ENCODE peak calls at places on chromosomes 13 and 19, in eight cellular contexts. K, I, W, Y, C, F, R and G are unnamed samples.
A peak's percentile ranks its signal among the peaks of the same experiment; 100 is the strongest.

GRCh38 chr19:11377237-11377636 is 2.8 kb downstream of the SWSAP1 start:
- DNase-seq in K (no peak), I (no peak), W (no peak), Y (no peak), C (peak; percentile 67), F (peak; percentile 94), R (peak; percentile 86), G (no peak)

GRCh38 chr19:3135961-3136683 is at the start of gene GNA15:
- DNase-seq in K (no peak), I (no peak), W (no peak), Y (no peak), C (no peak), F (no peak), R (no peak), G (peak; percentile 44)

GRCh38 chr19:15283141-15283885 is 49.0 kb downstream of the BRD4 start:
- DNase-seq in K (peak; percentile 91), I (no peak), W (no peak), Y (no peak), C (no peak), F (peak; percentile 59), R (peak; percentile 73), G (no peak)

GRCh38 chr13:36231236-36231635 is 16.9 kb upstream of the SOHLH2 start:
- DNase-seq in K (no peak), I (no peak), W (no peak), Y (no peak), C (no peak), F (no peak), R (no peak), G (no peak)

GRCh38 chr19:19232231-19232630 is 20.5 kb downstream of the NCAN start:
- DNase-seq in K (no peak), I (no peak), W (no peak), Y (no peak), C (no peak), F (no peak), R (no peak), G (no peak)

GRCh38 chr19:10979950-10980349 is 19.1 kb downstream of the SMARCA4 start:
- DNase-seq in K (peak; percentile 63), I (no peak), W (no peak), Y (no peak), C (no peak), F (no peak), R (no peak), G (no peak)

GRCh38 chr13:32017449-32017848 is 14.1 kb upstream of the FRY start:
- DNase-seq in K (no peak), I (no peak), W (no peak), Y (no peak), C (no peak), F (no peak), R (no peak), G (no peak)

GRCh38 chr19:44740351-44740824 is 8.1 kb upstream of the BCL3 start:
- DNase-seq in K (no peak), I (no peak), W (no peak), Y (no peak), C (no peak), F (no peak), R (no peak), G (no peak)

GRCh38 chr19:53880716-53881481 is 1.1 kb upstream of the PRKCG start:
- DNase-seq in K (no peak), I (no peak), W (no peak), Y (no peak), C (no peak), F (no peak), R (no peak), G (no peak)

DNA sequence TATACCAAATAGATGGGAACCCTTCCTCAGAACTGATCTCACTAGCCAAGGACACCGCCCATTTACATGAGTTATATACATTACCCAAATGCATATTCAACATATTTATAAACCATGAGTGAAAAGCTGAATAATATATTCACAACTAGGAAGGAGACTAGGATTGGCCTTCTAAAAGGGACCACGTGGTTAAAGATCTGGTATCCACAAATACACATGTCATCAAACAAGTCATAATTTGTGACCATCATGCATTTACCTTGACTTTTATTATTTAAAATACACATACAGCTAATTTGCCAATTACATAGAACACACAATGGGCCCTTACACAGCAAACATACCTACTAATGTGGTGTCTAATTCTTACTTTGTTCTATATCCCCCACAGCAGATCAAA is 49.2 kb downstream of the ENOX1 start:
- DNase-seq in K (no peak), I (no peak), W (no peak), Y (no peak), C (no peak), F (no peak), R (no peak), G (no peak)
- H3K4me3 ChIP-seq in K (no peak overlapping the region), I (no peak overlapping the region), W (no peak overlapping the region), Y (no peak overlapping the region), C (no peak overlapping the region), F (no peak overlapping the region), R (no peak overlapping the region), G (no peak overlapping the region)

DNA sequence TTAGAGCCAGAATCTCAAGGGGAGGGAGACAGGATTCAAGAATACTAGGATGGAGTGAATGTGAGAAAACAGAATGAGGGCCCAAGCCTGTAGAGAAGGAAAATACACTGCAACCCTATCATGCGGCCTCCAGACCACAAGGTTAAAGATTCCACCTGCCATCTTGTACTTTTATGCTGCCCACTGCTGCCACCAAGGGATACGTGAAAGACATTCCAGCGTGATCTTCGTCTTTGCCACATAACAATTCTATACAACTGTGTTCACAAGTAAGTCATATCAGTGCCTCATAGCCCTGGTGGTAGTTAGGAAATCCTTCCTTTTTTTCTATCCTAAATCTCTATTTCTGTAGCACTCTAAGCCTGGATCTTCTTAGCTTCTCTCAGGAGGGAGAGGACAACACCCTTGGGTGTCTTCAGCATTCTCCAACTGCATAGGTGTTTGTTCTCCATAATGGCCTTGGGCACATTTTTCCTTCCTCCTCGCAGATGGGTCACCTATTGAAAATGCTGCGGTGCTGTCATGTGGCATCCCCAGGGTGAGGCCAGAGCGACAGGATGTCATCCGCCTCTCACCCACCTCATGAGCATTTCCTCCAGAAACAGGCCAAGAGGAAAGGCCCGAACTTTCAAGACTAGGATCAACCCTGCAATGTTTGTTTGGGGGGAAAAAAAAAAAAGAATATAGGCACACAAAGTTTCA is 13.6 kb downstream of the TPT1 start:
- DNase-seq in K (no peak), I (no peak), W (no peak), Y (no peak), C (no peak), F (no peak), R (no peak), G (no peak)
- H3K4me1 ChIP-seq in K (peaks cover 46% of the 10 kb centered on the region), I (peaks cover 78% of the 10 kb centered on the region), W (peaks cover 10% of the 10 kb centered on the region), Y (no peaks in the 10 kb centered on the region), C (no peaks in the 10 kb centered on the region), F (peaks cover 14% of the 10 kb centered on the region), R (peaks cover 36% of the 10 kb centered on the region), G (peaks cover 55% of the 10 kb centered on the region)

DNA sequence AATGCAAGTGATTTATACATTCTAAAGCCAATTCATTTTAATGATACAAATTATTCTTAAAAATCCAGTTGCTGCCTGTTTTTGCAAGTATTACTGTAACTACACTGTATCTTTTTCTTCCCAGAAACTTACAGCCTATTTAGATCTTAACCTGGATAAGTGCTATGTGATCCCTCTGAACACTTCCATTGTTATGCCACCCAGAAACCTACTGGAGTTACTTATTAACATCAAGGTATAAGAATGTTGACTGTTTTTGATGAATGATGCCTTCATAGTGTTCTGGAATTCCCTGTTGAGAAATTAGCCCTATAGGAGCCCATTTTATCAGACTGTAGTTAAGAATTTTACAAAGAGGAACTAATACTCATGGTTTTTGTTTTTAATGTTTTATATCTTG is 25.0 kb downstream of the ITM2B start:
- DNase-seq in K (no peak), I (no peak), W (no peak), Y (no peak), C (no peak), F (no peak), R (no peak), G (no peak)
- H3K36me3 ChIP-seq in K (peaks cover 97% of the 10 kb centered on the region), I (peaks cover 92% of the 10 kb centered on the region), W (peaks cover 8% of the 10 kb centered on the region), Y (peaks cover 3% of the 10 kb centered on the region), C (peaks cover 24% of the 10 kb centered on the region), F (peaks cover 21% of the 10 kb centered on the region), R (peaks cover 32% of the 10 kb centered on the region), G (peaks cover 60% of the 10 kb centered on the region)

GRCh38 chr19:49718511-49718910 is 27.6 kb downstream of the CPT1C start:
- DNase-seq in K (no peak), I (no peak), W (no peak), Y (no peak), C (no peak), F (peak; percentile 35), R (no peak), G (no peak)
- H3K4me3 ChIP-seq in K (peak overlapping the region; percentile 66), I (no peak overlapping the region), W (no peak overlapping the region), Y (no peak overlapping the region), C (no peak overlapping the region), F (no peak overlapping the region), R (no peak overlapping the region), G (no peak overlapping the region)

GRCh38 chr19:16377521-16377920 is 52.9 kb downstream of the KLF2 start:
- DNase-seq in K (peak; percentile 84), I (no peak), W (no peak), Y (no peak), C (no peak), F (no peak), R (no peak), G (no peak)
- H3K4me1 ChIP-seq in K (peaks cover 16% of the 10 kb centered on the region), I (peaks cover 57% of the 10 kb centered on the region), W (peaks cover 19% of the 10 kb centered on the region), Y (no peaks in the 10 kb centered on the region), C (peaks cover 8% of the 10 kb centered on the region), F (peaks cover 10% of the 10 kb centered on the region), R (peaks cover 11% of the 10 kb centered on the region), G (peaks cover 99% of the 10 kb centered on the region)

DNA sequence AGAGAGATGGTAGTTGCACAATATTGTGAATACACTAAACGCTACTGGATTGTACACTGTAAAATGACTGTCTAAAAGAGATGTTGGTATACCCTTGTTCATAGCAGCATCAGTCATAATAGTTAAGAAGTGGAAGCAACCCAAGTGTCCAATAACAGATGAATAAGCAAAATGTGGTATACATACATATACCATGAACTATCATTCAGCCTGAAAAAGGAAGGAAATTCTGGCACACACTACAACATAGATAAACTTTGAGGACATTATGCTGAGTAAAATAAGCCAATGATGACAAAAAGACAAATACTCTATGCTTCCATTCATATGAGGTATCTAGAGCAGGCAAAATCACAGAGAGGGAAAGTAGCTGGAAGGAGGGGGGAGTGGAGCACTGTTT is 16.0 kb downstream of the DZIP1 start:
- DNase-seq in K (no peak), I (no peak), W (no peak), Y (no peak), C (no peak), F (no peak), R (no peak), G (no peak)
- H3K36me3 ChIP-seq in K (peaks cover 9% of the 10 kb centered on the region), I (peaks cover 54% of the 10 kb centered on the region), W (no peaks in the 10 kb centered on the region), Y (peaks cover 36% of the 10 kb centered on the region), C (no peaks in the 10 kb centered on the region), F (peaks cover 50% of the 10 kb centered on the region), R (peaks cover 49% of the 10 kb centered on the region), G (no peaks in the 10 kb centered on the region)

GRCh38 chr19:39540333-39540673 is 342 bp upstream of the EID2 start:
- DNase-seq in K (no peak), I (no peak), W (no peak), Y (no peak), C (no peak), F (no peak), R (no peak), G (no peak)
- H3K4me3 ChIP-seq in K (peak overlapping the region; percentile 92), I (peak overlapping the region; percentile 91), W (peak overlapping the region; percentile 93), Y (no peak overlapping the region), C (no peak overlapping the region), F (no peak overlapping the region), R (peak overlapping the region; percentile 89), G (peak overlapping the region; percentile 81)